ENCODE peak calls at places on chromosomes 4 and X, in eight cellular contexts. O, W, T, H, K, M, G and B are unnamed samples.
A peak's percentile ranks its signal among the peaks of the same experiment; 100 is the strongest.

GRCh38 chr4:109729155-109729562 is 711 bp downstream of the PLA2G12A start:
- DNase-seq in H (no peak), K (no peak), O (no peak), W (no peak), T (no peak), M (peak; percentile 43), G (no peak), B (peak; percentile 1)

GRCh38 chr4:144701683-144702233 is 55.8 kb downstream of the HHIP start:
- DNase-seq in K (no peak), M (no peak), H (no peak), W (no peak), G (no peak), T (no peak), O (peak; percentile 20), B (no peak)

GRCh38 chrX:119417842-119418241 is 18.7 kb downstream of the SLC25A43 start:
- DNase-seq in G (no peak), K (no peak), M (peak; percentile 40), W (no peak), H (no peak), T (no peak), O (no peak), B (peak; percentile 24)

GRCh38 chr4:186158021-186158859 is 33.1 kb upstream of the CYP4V2 start:
- DNase-seq in W (no peak), M (no peak), G (no peak), H (no peak), K (no peak), T (no peak), O (no peak), B (no peak)

GRCh38 chr4:37970702-37971101 is 10.5 kb downstream of the PTTG2 start:
- DNase-seq in M (peak; percentile 76), G (peak; percentile 88), O (no peak), W (peak; percentile 81), T (peak; percentile 40), H (peak; percentile 88), K (peak; percentile 86), B (peak; percentile 26)

GRCh38 chr4:154332681-154333421 is 158.7 kb downstream of the DCHS2 start:
- DNase-seq in K (peak; percentile 48), G (no peak), W (peak; percentile 19), T (peak; percentile 45), M (no peak), O (no peak), H (peak; percentile 32), B (peak; percentile 1)

GRCh38 chrX:22424919-22425318 is 152.2 kb downstream of the CBLL2 start:
- DNase-seq in G (no peak), O (no peak), M (no peak), K (no peak), T (no peak), W (no peak), H (no peak), B (no peak)

GRCh38 chr4:167903291-167903721 is 189.0 kb upstream of the ANXA10 start:
- DNase-seq in G (no peak), K (no peak), T (no peak), W (no peak), H (no peak), O (peak; percentile 12), M (no peak), B (peak; percentile 5)

GRCh38 chrX:134891652-134892051 is 99.1 kb upstream of the SMIM10 start:
- DNase-seq in O (no peak), H (no peak), M (no peak), G (no peak), T (no peak), K (no peak), W (no peak), B (no peak)

GRCh38 chrX:24513416-24513815 is 48.3 kb downstream of the PDK3 start:
- DNase-seq in G (no peak), H (no peak), W (no peak), K (no peak), T (no peak), M (no peak), O (no peak), B (no peak)

GRCh38 chrX:24520472-24520871 is 55.4 kb downstream of the PDK3 start:
- DNase-seq in K (no peak), W (no peak), M (no peak), H (no peak), G (no peak), O (no peak), T (no peak), B (no peak)

GRCh38 chrX:24515447-24515846 is 50.4 kb downstream of the PDK3 start:
- DNase-seq in K (no peak), G (no peak), T (no peak), O (peak; percentile 19), H (no peak), M (peak; percentile 12), W (no peak), B (no peak)
- TF ChIP-seq CTCF in K (peak; percentile 23), G (no peak), T (no peak), O (peak; percentile 35), H (no peak), M (no peak), W (peak; percentile 21), B (peak; percentile 42)

GRCh38 chrX:107429090-107429489 is 20.4 kb upstream of the FRMPD3 start:
- DNase-seq in O (peak; percentile 19), G (no peak), W (no peak), H (no peak), M (peak; percentile 43), T (no peak), K (no peak), B (peak; percentile 61)
- TF ChIP-seq CTCF in O (peak; percentile 42), G (no peak), W (no peak), H (no peak), M (peak; percentile 33), T (peak; percentile 20), K (peak; percentile 30), B (peak; percentile 28)

GRCh38 chr4:13262816-13263215 is 221.3 kb downstream of the RAB28 start:
- DNase-seq in M (no peak), W (no peak), K (no peak), G (no peak), O (no peak), H (no peak), T (no peak), B (no peak)
- TF ChIP-seq CTCF in M (no peak), W (no peak), K (no peak), G (no peak), O (no peak), H (no peak), T (no peak), B (no peak)

GRCh38 chr4:77047037-77047436 is 28.8 kb downstream of the CCNI start:
- DNase-seq in K (no peak), G (no peak), W (no peak), T (no peak), O (peak; percentile 37), M (no peak), H (no peak), B (no peak)
- TF ChIP-seq CTCF in K (no peak), G (peak; percentile 24), W (peak; percentile 17), T (no peak), O (peak; percentile 41), M (peak; percentile 16), H (no peak), B (no peak)

DNA sequence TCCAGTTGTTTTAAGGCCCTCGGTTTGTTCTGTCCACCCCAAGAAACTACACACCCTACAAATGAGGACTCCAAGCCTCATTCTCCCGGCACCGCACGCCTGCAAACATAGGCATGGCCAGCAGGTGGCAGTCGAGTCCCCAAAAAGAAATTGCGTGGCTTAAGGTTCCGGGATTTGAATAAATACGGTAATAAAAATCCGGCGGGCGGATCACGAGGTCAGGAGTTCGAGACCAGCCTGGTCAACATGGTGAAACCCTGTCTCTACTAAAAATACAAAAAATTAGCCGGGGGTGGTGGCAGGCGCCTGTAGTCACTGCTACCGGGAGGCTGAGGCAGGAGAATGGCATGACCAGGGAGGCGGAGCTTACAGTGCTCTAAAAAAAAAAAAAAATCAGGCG is 21.8 kb upstream of the CSF2RA start:
- DNase-seq in O (peak; percentile 33), T (peak; percentile 74), W (peak; percentile 54), H (peak; percentile 81), G (peak; percentile 74), M (peak; percentile 79), K (peak; percentile 83), B (peak; percentile 72)
- TF ChIP-seq CTCF in O (peak; percentile 62), T (peak; percentile 81), W (peak; percentile 59), H (peak; percentile 73), G (peak; percentile 62), M (peak; percentile 71), K (peak; percentile 85), B (peak; percentile 83)

GRCh38 chrX:153653556-153653955 is 6.6 kb downstream of the DUSP9 start:
- DNase-seq in K (no peak), G (no peak), T (no peak), H (no peak), W (no peak), M (no peak), O (no peak), B (no peak)

GRCh38 chrX:153649178-153649914 is 2.3 kb downstream of the DUSP9 start:
- DNase-seq in K (peak; percentile 70), T (peak; percentile 36), G (peak; percentile 27), O (peak; percentile 17), W (no peak), M (peak; percentile 62), H (peak; percentile 44), B (peak; percentile 57)

GRCh38 chrX:153649915-153650782 is 3.1 kb downstream of the DUSP9 start:
- DNase-seq in K (peak; percentile 21), G (peak; percentile 38), T (no peak), H (no peak), M (no peak), O (no peak), W (no peak), B (no peak)

GRCh38 chrX:153650959-153651358 is 4.0 kb downstream of the DUSP9 start:
- DNase-seq in W (no peak), M (no peak), K (peak; percentile 17), H (no peak), G (peak; percentile 19), T (no peak), O (no peak), B (no peak)

GRCh38 chrX:153651540-153652079 is 4.6 kb downstream of the DUSP9 start:
- DNase-seq in G (no peak), W (no peak), K (no peak), H (no peak), O (no peak), M (peak; percentile 47), T (no peak), B (peak; percentile 35)
- TF ChIP-seq CTCF in G (no peak), W (no peak), K (no peak), H (no peak), O (no peak), M (peak; percentile 41), T (no peak), B (no peak)